ENCODE peak calls at places on chromosomes 13 and 19, in six cellular contexts. One of them, this sample, is unnamed. For H3K9me2, the result is how much of the 10 kb centered on the place peaks cover.

GRCh38 chr13:80084086-80084676 is 256.7 kb downstream of the SPRY2 start:
- DNase-seq in GM23248: peak
- DNase-seq in PC-3: peak
- DNase-seq in MM.1S: no peak
- DNase-seq in GM23338: peak
- DNase-seq in hepatocyte: peak
- DNase-seq in this sample: no peak

GRCh38 chr19:50046649-50047503 is 21.1 kb downstream of the ZNF473 start:
- DNase-seq in GM23248: peak
- DNase-seq in PC-3: peak
- DNase-seq in hepatocyte: no peak
- DNase-seq in MM.1S: no peak
- DNase-seq in GM23338: peak
- DNase-seq in this sample: no peak

GRCh38 chr19:35704218-35704617 is at the start of gene ZBTB32:
- DNase-seq in MM.1S: no peak
- DNase-seq in GM23338: peak
- DNase-seq in GM23248: peak
- DNase-seq in PC-3: no peak
- DNase-seq in hepatocyte: no peak
- DNase-seq in this sample: peak

GRCh38 chr19:38649305-38650179 is 2.1 kb downstream of the ACTN4 start:
- DNase-seq in hepatocyte: peak
- DNase-seq in MM.1S: no peak
- DNase-seq in GM23248: peak
- DNase-seq in GM23338: peak
- DNase-seq in PC-3: peak
- DNase-seq in this sample: peak

GRCh38 chr19:11209892-11210655 is 12.7 kb upstream of the KANK2 start:
- DNase-seq in PC-3: no peak
- DNase-seq in GM23338: no peak
- DNase-seq in MM.1S: no peak
- DNase-seq in hepatocyte: no peak
- DNase-seq in GM23248: no peak
- DNase-seq in this sample: no peak

GRCh38 chr13:48727252-48728011 is 73.7 kb downstream of the CYSLTR2 start:
- DNase-seq in GM23248: peak
- DNase-seq in MM.1S: no peak
- DNase-seq in hepatocyte: peak
- DNase-seq in GM23338: no peak
- DNase-seq in PC-3: no peak
- DNase-seq in this sample: no peak

GRCh38 chr13:40568672-40569350 is 97.6 kb downstream of the FOXO1 start:
- DNase-seq in MM.1S: no peak
- DNase-seq in GM23338: no peak
- DNase-seq in PC-3: no peak
- DNase-seq in hepatocyte: no peak
- DNase-seq in GM23248: peak
- DNase-seq in this sample: no peak

GRCh38 chr19:13882841-13883240 is 5.9 kb downstream of the NANOS3 start:
- DNase-seq in MM.1S: no peak
- DNase-seq in GM23338: no peak
- DNase-seq in GM23248: no peak
- DNase-seq in PC-3: no peak
- DNase-seq in hepatocyte: no peak
- DNase-seq in this sample: no peak

GRCh38 chr19:34165295-34165738 is 7.0 kb upstream of the LSM14A start:
- DNase-seq in GM23248: no peak
- DNase-seq in hepatocyte: no peak
- DNase-seq in GM23338: no peak
- DNase-seq in PC-3: no peak
- DNase-seq in MM.1S: no peak
- DNase-seq in this sample: no peak

GRCh38 chr13:75968103-75968838 is 332.1 kb downstream of the LMO7 start:
- DNase-seq in GM23248: peak
- DNase-seq in GM23338: no peak
- DNase-seq in MM.1S: no peak
- DNase-seq in PC-3: peak
- DNase-seq in hepatocyte: no peak
- DNase-seq in this sample: no peak

GRCh38 chr19:23974941-23975340 is 60.3 kb downstream of the ZNF726 start:
- DNase-seq in PC-3: peak
- DNase-seq in GM23338: no peak
- DNase-seq in MM.1S: no peak
- DNase-seq in hepatocyte: no peak
- DNase-seq in GM23248: no peak
- DNase-seq in this sample: no peak

GRCh38 chr13:101258071-101258470 is 158.2 kb downstream of the NALCN start:
- DNase-seq in GM23338: peak
- DNase-seq in GM23248: peak
- DNase-seq in PC-3: peak
- DNase-seq in hepatocyte: peak
- DNase-seq in MM.1S: peak
- DNase-seq in this sample: peak

GRCh38 chr13:78497702-78498319 is 105.5 kb downstream of the POU4F1 start:
- DNase-seq in GM23248: no peak
- DNase-seq in hepatocyte: no peak
- DNase-seq in PC-3: no peak
- DNase-seq in MM.1S: no peak
- DNase-seq in GM23338: no peak
- DNase-seq in this sample: no peak

GRCh38 chr19:37551123-37551993 is 43.2 kb downstream of the ZNF571 start:
- DNase-seq in PC-3: no peak
- DNase-seq in hepatocyte: no peak
- DNase-seq in GM23338: peak
- DNase-seq in MM.1S: no peak
- DNase-seq in GM23248: peak
- DNase-seq in this sample: no peak

GRCh38 chr13:51330741-51331140 is 8.8 kb upstream of the SERPINE3 start:
- DNase-seq in MM.1S: no peak
- DNase-seq in GM23248: peak
- DNase-seq in PC-3: no peak
- DNase-seq in GM23338: no peak
- DNase-seq in hepatocyte: no peak
- DNase-seq in this sample: no peak

GRCh38 chr19:37056776-37057175 is 21.5 kb upstream of the ZNF420 start:
- DNase-seq in hepatocyte: no peak
- DNase-seq in GM23338: no peak
- DNase-seq in GM23248: no peak
- DNase-seq in MM.1S: no peak
- DNase-seq in PC-3: no peak
- DNase-seq in this sample: no peak

GRCh38 chr19:49613374-49613773 is 22.4 kb downstream of the PRR12 start:
- DNase-seq in hepatocyte: peak
- DNase-seq in GM23338: no peak
- DNase-seq in PC-3: peak
- DNase-seq in MM.1S: no peak
- DNase-seq in GM23248: peak
- DNase-seq in this sample: peak

GRCh38 chr19:3057275-3057714 is 5.0 kb downstream of the TLE5 start:
- DNase-seq in MM.1S: no peak
- DNase-seq in GM23248: peak
- DNase-seq in PC-3: peak
- DNase-seq in hepatocyte: peak
- DNase-seq in GM23338: no peak
- DNase-seq in this sample: peak

GRCh38 chr13:23205807-23206206 is 25.0 kb downstream of the SGCG start:
- DNase-seq in GM23248: no peak
- DNase-seq in MM.1S: no peak
- DNase-seq in hepatocyte: no peak
- DNase-seq in PC-3: no peak
- DNase-seq in GM23338: no peak
- DNase-seq in this sample: no peak

GRCh38 chr19:31386806-31387205 is 37.6 kb upstream of the TSHZ3 start:
- DNase-seq in GM23248: no peak
- DNase-seq in GM23338: no peak
- DNase-seq in PC-3: no peak
- DNase-seq in MM.1S: no peak
- DNase-seq in hepatocyte: no peak
- DNase-seq in this sample: no peak

GRCh38 chr19:31385744-31386143 is 36.5 kb upstream of the TSHZ3 start:
- DNase-seq in GM23338: no peak
- DNase-seq in MM.1S: no peak
- DNase-seq in PC-3: no peak
- DNase-seq in GM23248: no peak
- DNase-seq in hepatocyte: no peak
- DNase-seq in this sample: no peak

GRCh38 chr19:31380854-31381253 is 31.6 kb upstream of the TSHZ3 start:
- DNase-seq in PC-3: no peak
- DNase-seq in MM.1S: no peak
- DNase-seq in hepatocyte: no peak
- DNase-seq in GM23248: no peak
- DNase-seq in GM23338: no peak
- DNase-seq in this sample: no peak

GRCh38 chr19:31387662-31388175 is 38.5 kb upstream of the TSHZ3 start:
- DNase-seq in MM.1S: no peak
- DNase-seq in GM23248: no peak
- DNase-seq in hepatocyte: no peak
- DNase-seq in PC-3: no peak
- DNase-seq in GM23338: no peak
- DNase-seq in this sample: no peak

GRCh38 chr19:31383553-31383952 is 34.3 kb upstream of the TSHZ3 start:
- DNase-seq in PC-3: no peak
- DNase-seq in GM23248: no peak
- DNase-seq in hepatocyte: no peak
- DNase-seq in GM23338: no peak
- DNase-seq in MM.1S: no peak
- DNase-seq in this sample: no peak
- H3K9me2 ChIP-seq in PC-3: under half
- H3K9me2 ChIP-seq in GM23248: under half
- H3K9me2 ChIP-seq in hepatocyte: under half
- H3K9me2 ChIP-seq in GM23338: under half
- H3K9me2 ChIP-seq in MM.1S: under half
- H3K9me2 ChIP-seq in this sample: under half

GRCh38 chr19:42179501-42179817 is 38.0 kb downstream of the DEDD2 start:
- DNase-seq in PC-3: no peak
- DNase-seq in GM23248: no peak
- DNase-seq in MM.1S: no peak
- DNase-seq in hepatocyte: no peak
- DNase-seq in GM23338: no peak
- DNase-seq in this sample: no peak

GRCh38 chr19:42185281-42185680 is 32.2 kb downstream of the DEDD2 start:
- DNase-seq in GM23248: peak
- DNase-seq in GM23338: no peak
- DNase-seq in PC-3: no peak
- DNase-seq in hepatocyte: no peak
- DNase-seq in MM.1S: peak
- DNase-seq in this sample: no peak

GRCh38 chr19:42188665-42189064 is 28.8 kb downstream of the DEDD2 start:
- DNase-seq in GM23248: no peak
- DNase-seq in PC-3: no peak
- DNase-seq in GM23338: no peak
- DNase-seq in hepatocyte: no peak
- DNase-seq in MM.1S: no peak
- DNase-seq in this sample: no peak

GRCh38 chr19:42189133-42189532 is 28.3 kb downstream of the DEDD2 start:
- DNase-seq in MM.1S: no peak
- DNase-seq in hepatocyte: no peak
- DNase-seq in PC-3: no peak
- DNase-seq in GM23248: no peak
- DNase-seq in GM23338: no peak
- DNase-seq in this sample: no peak

GRCh38 chr19:42184401-42184861 is 33.0 kb downstream of the DEDD2 start:
- DNase-seq in PC-3: peak
- DNase-seq in hepatocyte: peak
- DNase-seq in GM23338: peak
- DNase-seq in MM.1S: peak
- DNase-seq in GM23248: peak
- DNase-seq in this sample: peak
- H3K9me2 ChIP-seq in PC-3: under half
- H3K9me2 ChIP-seq in hepatocyte: under half
- H3K9me2 ChIP-seq in GM23338: under half
- H3K9me2 ChIP-seq in MM.1S: under half
- H3K9me2 ChIP-seq in GM23248: under half
- H3K9me2 ChIP-seq in this sample: under half

GRCh38 chr19:52524086-52524485 is 3.4 kb upstream of the ZNF808 start:
- DNase-seq in MM.1S: no peak
- DNase-seq in hepatocyte: no peak
- DNase-seq in PC-3: no peak
- DNase-seq in GM23248: no peak
- DNase-seq in GM23338: no peak
- DNase-seq in this sample: no peak

GRCh38 chr19:52518646-52519045 is 8.8 kb upstream of the ZNF808 start:
- DNase-seq in GM23248: no peak
- DNase-seq in hepatocyte: no peak
- DNase-seq in GM23338: no peak
- DNase-seq in PC-3: no peak
- DNase-seq in MM.1S: no peak
- DNase-seq in this sample: no peak

GRCh38 chr19:52516191-52516590 is 11.3 kb upstream of the ZNF808 start:
- DNase-seq in GM23338: peak
- DNase-seq in MM.1S: no peak
- DNase-seq in hepatocyte: no peak
- DNase-seq in PC-3: no peak
- DNase-seq in GM23248: no peak
- DNase-seq in this sample: no peak

GRCh38 chr19:52522555-52522954 is 4.9 kb upstream of the ZNF808 start:
- DNase-seq in GM23338: peak
- DNase-seq in hepatocyte: peak
- DNase-seq in PC-3: no peak
- DNase-seq in GM23248: no peak
- DNase-seq in MM.1S: no peak
- DNase-seq in this sample: no peak

GRCh38 chr19:52520013-52520412 is 7.5 kb upstream of the ZNF808 start:
- DNase-seq in GM23248: no peak
- DNase-seq in GM23338: peak
- DNase-seq in PC-3: no peak
- DNase-seq in hepatocyte: peak
- DNase-seq in MM.1S: no peak
- DNase-seq in this sample: no peak
- H3K9me2 ChIP-seq in GM23248: under half
- H3K9me2 ChIP-seq in GM23338: under half
- H3K9me2 ChIP-seq in PC-3: under half
- H3K9me2 ChIP-seq in hepatocyte: under half
- H3K9me2 ChIP-seq in MM.1S: under half
- H3K9me2 ChIP-seq in this sample: under half

DNA sequence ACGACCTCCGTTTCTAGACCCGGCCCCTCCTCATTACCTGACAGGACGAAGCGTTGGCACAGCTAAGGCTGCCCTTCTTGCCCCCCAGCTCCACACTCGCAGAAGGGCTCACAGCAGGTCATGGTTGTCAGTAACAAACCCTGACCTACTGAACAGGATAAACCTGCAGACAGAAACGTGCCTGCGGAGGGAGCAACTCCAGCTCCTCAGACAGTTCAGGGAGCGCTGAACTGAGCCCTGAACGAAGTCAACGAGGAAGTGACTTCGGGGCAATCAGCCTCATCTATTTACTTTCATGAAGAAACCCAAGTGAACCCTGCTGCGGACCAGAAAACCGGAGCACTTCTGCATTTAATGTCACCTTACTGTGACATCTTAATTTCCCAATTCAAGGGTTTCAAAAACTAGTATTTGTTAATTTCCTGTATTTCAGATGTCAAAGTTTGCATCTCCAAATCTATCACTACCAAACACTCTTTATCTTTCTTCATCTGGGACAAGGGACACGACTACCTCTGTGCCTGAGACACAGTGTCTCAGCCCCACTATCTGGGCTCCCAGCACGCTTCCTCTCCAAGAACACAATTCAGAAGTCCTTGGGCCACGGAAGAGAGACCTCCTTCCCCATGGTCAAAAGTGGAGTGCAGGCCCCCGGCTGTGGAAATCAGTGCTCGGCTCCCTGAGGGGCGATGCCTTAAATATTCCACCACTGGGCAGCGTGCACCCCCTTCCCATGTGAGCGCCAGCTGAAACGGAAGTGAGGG is 40.2 kb downstream of the CARS2 start:
- DNase-seq in GM23338: no peak
- DNase-seq in GM23248: no peak
- DNase-seq in PC-3: no peak
- DNase-seq in MM.1S: no peak
- DNase-seq in hepatocyte: no peak
- DNase-seq in this sample: no peak
- H3K9me2 ChIP-seq in GM23338: under half
- H3K9me2 ChIP-seq in GM23248: under half
- H3K9me2 ChIP-seq in PC-3: under half
- H3K9me2 ChIP-seq in MM.1S: under half
- H3K9me2 ChIP-seq in hepatocyte: under half
- H3K9me2 ChIP-seq in this sample: under half